ENCODE peak calls at places on chromosome X, in ten cellular contexts. K, J, U, R, E, Y, P, Z, C and G are unnamed samples. For H3K4me1, the result is how much of the 10 kb centered on the place peaks cover.

GRCh38 chrX:73268463-73268862 is 53.8 kb upstream of the NAP1L2 start:
- DNase-seq in K (no peak), J (no peak), U (no peak), R (no peak), E (no peak), Y (no peak), P (no peak), Z (no peak), C (no peak), G (no peak)

GRCh38 chrX:42098897-42099296 is 175.5 kb upstream of the CASK start:
- DNase-seq in K (no peak), J (no peak), U (no peak), R (no peak), E (no peak), Y (no peak), P (no peak), Z (no peak), C (no peak), G (peak)

GRCh38 chrX:118928126-118928525 is 46.3 kb upstream of the LONRF3 start:
- DNase-seq in K (no peak), J (no peak), U (no peak), R (no peak), E (no peak), Y (no peak), P (no peak), Z (peak), C (peak), G (no peak)

GRCh38 chrX:11704725-11705495 is 39.2 kb upstream of the ARHGAP6 start:
- DNase-seq in K (no peak), J (no peak), U (no peak), R (no peak), E (no peak), Y (no peak), P (no peak), Z (no peak), C (no peak), G (no peak)

GRCh38 chrX:109873983-109874382 is 128.9 kb upstream of the TMEM164 start:
- DNase-seq in K (no peak), J (no peak), U (no peak), R (peak), E (no peak), Y (no peak), P (no peak), Z (no peak), C (no peak), G (no peak)

GRCh38 chrX:49884290-49884862 is 5.1 kb downstream of the USP27X start:
- DNase-seq in K (peak), J (peak), U (peak), R (peak), E (peak), Y (no peak), P (peak), Z (peak), C (peak), G (peak)

GRCh38 chrX:1507511-1508463 is 29.2 kb downstream of the P2RY8 start:
- DNase-seq in K (peak), J (no peak), U (no peak), R (no peak), E (no peak), Y (no peak), P (no peak), Z (no peak), C (no peak), G (peak)

GRCh38 chrX:120457766-120458180 is 11.3 kb downstream of the LAMP2 start:
- DNase-seq in K (no peak), J (no peak), U (no peak), R (no peak), E (no peak), Y (no peak), P (no peak), Z (no peak), C (no peak), G (no peak)

GRCh38 chrX:148259990-148260389 is 240.4 kb upstream of the AFF2 start:
- DNase-seq in K (no peak), J (no peak), U (no peak), R (no peak), E (no peak), Y (no peak), P (no peak), Z (no peak), C (no peak), G (no peak)

GRCh38 chrX:104370089-104370488 is 115.4 kb upstream of the ESX1 start:
- DNase-seq in K (no peak), J (peak), U (peak), R (no peak), E (no peak), Y (peak), P (no peak), Z (no peak), C (no peak), G (no peak)

GRCh38 chrX:35040871-35041270 is 98.3 kb downstream of the FAM47B start:
- DNase-seq in K (no peak), J (no peak), U (no peak), R (no peak), E (no peak), Y (no peak), P (no peak), Z (no peak), C (no peak), G (no peak)

GRCh38 chrX:55488268-55488558 is 1.4 kb downstream of the USP51 start:
- DNase-seq in K (no peak), J (no peak), U (no peak), R (no peak), E (no peak), Y (no peak), P (no peak), Z (peak), C (no peak), G (no peak)

GRCh38 chrX:7145454-7145853 is 2.1 kb upstream of the STS start:
- DNase-seq in K (no peak), J (no peak), U (no peak), R (no peak), E (no peak), Y (no peak), P (no peak), Z (peak), C (no peak), G (no peak)

GRCh38 chrX:119646515-119646914 is 40.3 kb upstream of the NKRF start:
- DNase-seq in K (no peak), J (no peak), U (no peak), R (no peak), E (no peak), Y (no peak), P (no peak), Z (no peak), C (no peak), G (no peak)

GRCh38 chrX:153921511-153922285 is 4.4 kb downstream of the ARHGAP4 start:
- DNase-seq in K (no peak), J (no peak), U (no peak), R (no peak), E (peak), Y (no peak), P (peak), Z (no peak), C (no peak), G (no peak)

GRCh38 chrX:134244043-134244442 is 7.1 kb downstream of the CCDC160 start:
- DNase-seq in K (no peak), J (no peak), U (no peak), R (no peak), E (no peak), Y (no peak), P (no peak), Z (peak), C (no peak), G (no peak)

GRCh38 chrX:56026816-56027215 is 205.3 kb upstream of the KLF8 start:
- DNase-seq in K (no peak), J (no peak), U (no peak), R (no peak), E (no peak), Y (no peak), P (no peak), Z (no peak), C (no peak), G (no peak)

GRCh38 chrX:4671344-4671743 is 957.9 kb upstream of the PRKX start:
- DNase-seq in K (no peak), J (no peak), U (no peak), R (no peak), E (no peak), Y (no peak), P (no peak), Z (no peak), C (no peak), G (no peak)

GRCh38 chrX:44474410-44474809 is 68.2 kb downstream of the FUNDC1 start:
- DNase-seq in K (no peak), J (no peak), U (no peak), R (no peak), E (no peak), Y (peak), P (no peak), Z (no peak), C (no peak), G (no peak)

GRCh38 chrX:40780123-40780522 is 44.8 kb upstream of the MED14 start:
- DNase-seq in K (no peak), J (no peak), U (no peak), R (no peak), E (no peak), Y (no peak), P (no peak), Z (no peak), C (no peak), G (no peak)

GRCh38 chrX:56788229-56788628 is 59.2 kb downstream of the NBDY start:
- DNase-seq in K (peak), J (no peak), U (no peak), R (peak), E (no peak), Y (no peak), P (peak), Z (no peak), C (no peak), G (no peak)

GRCh38 chrX:29553542-29553941 is 661.8 kb upstream of the MAGEB2 start:
- DNase-seq in K (no peak), J (no peak), U (no peak), R (no peak), E (no peak), Y (no peak), P (no peak), Z (no peak), C (no peak), G (no peak)

GRCh38 chrX:45774961-45775360 is 574.3 kb upstream of the DIPK2B start:
- DNase-seq in K (no peak), J (no peak), U (no peak), R (no peak), E (peak), Y (no peak), P (peak), Z (peak), C (no peak), G (no peak)

GRCh38 chrX:12956704-12957541 is 18.0 kb upstream of the TMSB4X start:
- DNase-seq in K (peak), J (peak), U (peak), R (no peak), E (no peak), Y (no peak), P (no peak), Z (peak), C (no peak), G (no peak)
- H3K4me3 ChIP-seq in K (peak), J (no peak), U (no peak), R (no peak), E (no peak), Y (no peak), P (no peak), Z (no peak), C (no peak), G (no peak)

GRCh38 chrX:24023972-24024664 is 2.9 kb downstream of the KLHL15 start:
- DNase-seq in K (no peak), J (no peak), U (no peak), R (no peak), E (no peak), Y (no peak), P (no peak), Z (peak), C (no peak), G (no peak)

GRCh38 chrX:24025741-24026402 is 1.1 kb downstream of the KLHL15 start:
- DNase-seq in K (no peak), J (peak), U (no peak), R (no peak), E (no peak), Y (peak), P (no peak), Z (peak), C (peak), G (no peak)

GRCh38 chrX:24023538-24023937 is 3.4 kb downstream of the KLHL15 start:
- DNase-seq in K (no peak), J (no peak), U (no peak), R (no peak), E (no peak), Y (no peak), P (no peak), Z (no peak), C (no peak), G (no peak)

GRCh38 chrX:24026403-24026801 is 584 bp downstream of the KLHL15 start:
- DNase-seq in K (no peak), J (peak), U (peak), R (no peak), E (no peak), Y (no peak), P (no peak), Z (peak), C (no peak), G (no peak)

DNA sequence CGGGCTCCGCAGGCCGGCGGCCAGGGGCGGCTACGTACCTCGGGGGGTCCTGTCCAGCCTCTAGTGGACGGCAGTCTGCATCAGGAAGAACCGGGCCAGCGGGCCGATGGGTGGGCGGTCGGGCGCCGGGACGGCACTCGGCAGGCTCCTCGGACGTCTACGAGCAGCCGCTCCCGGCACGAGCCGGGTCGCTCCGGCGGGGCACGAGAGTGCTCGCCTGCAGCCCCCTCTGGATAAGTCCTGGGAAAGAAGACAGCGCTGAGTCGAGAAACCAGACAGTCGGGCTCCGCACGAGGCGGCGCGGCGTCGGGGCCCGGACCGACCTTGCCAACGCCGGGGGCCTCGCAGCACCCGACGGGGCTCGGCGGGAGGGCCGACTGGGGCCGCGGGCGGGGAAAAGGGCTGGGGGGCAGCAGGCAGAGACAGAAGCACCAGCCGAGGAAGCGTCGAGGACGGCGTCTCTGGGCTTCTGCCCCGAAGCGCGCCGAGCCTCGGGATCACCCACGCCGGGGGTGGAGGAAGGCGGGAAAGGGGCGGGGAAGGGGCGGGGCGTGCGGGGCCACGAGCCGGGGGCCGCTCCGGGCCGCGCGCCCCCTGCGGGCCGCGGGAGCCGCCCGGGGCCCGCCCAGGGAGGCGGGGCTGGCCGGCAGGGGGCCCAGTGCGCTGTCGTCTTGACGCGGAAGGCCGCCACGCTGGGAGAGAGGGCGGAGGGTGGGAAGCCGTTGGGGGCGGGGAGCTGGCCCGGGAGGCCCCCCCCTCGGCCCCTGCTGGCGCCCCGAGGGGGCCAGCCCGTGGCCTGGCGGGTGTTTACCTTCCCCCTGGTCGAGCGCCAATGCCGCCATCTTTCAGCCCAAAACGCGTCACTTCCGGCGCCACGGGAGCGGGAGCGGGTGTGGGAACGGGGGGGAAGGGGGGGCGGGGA is 1.9 kb downstream of the KLHL15 start:
- DNase-seq in K (peak), J (peak), U (peak), R (peak), E (peak), Y (peak), P (peak), Z (peak), C (peak), G (peak)
- TF ChIP-seq POLR2A in K (peak), J (peak), U (peak), R (no peak), E (peak), Y (peak), P (peak), Z (peak), C (peak), G (peak)

DNA sequence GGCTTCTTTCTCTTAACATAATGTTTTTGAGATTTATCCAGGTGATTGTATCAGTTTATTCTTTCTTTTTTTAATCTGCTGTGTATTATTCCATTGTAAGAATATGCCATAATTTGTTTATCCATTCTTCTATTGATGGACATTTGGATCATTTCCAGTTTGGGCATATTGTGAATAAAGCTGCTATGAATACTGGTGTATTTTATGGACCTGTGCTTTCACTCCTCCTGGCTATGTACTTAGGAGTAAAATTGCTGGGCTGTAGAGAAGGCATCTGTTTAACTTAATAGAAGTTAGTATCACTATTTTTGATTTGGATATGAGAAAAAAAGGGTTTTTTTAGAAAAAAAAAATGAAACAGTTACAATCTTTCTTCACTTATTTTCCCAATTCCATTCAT is 50.0 kb upstream of the FAM9C start:
- DNase-seq in K (no peak), J (no peak), U (no peak), R (no peak), E (no peak), Y (no peak), P (no peak), Z (peak), C (no peak), G (no peak)
- H3K4me1 ChIP-seq in K (under half), J (under half), U (under half), R (under half), E (under half), Y (under half), P (under half), Z (under half), C (under half), G (under half)

GRCh38 chrX:107324493-107325310 is 118.3 kb downstream of the DNAAF6 start:
- DNase-seq in K (no peak), J (peak), U (peak), R (no peak), E (peak), Y (no peak), P (peak), Z (peak), C (peak), G (peak)
- H3K4me3 ChIP-seq in K (no peak), J (no peak), U (no peak), R (no peak), E (no peak), Y (no peak), P (no peak), Z (no peak), C (no peak), G (no peak)

GRCh38 chrX:20217906-20218305 is 48.8 kb downstream of the RPS6KA3 start:
- DNase-seq in K (no peak), J (no peak), U (no peak), R (no peak), E (no peak), Y (no peak), P (no peak), Z (peak), C (no peak), G (no peak)

GRCh38 chrX:20221902-20222301 is 44.8 kb downstream of the RPS6KA3 start:
- DNase-seq in K (no peak), J (peak), U (peak), R (no peak), E (no peak), Y (no peak), P (no peak), Z (no peak), C (no peak), G (no peak)

GRCh38 chrX:20217279-20217678 is 49.4 kb downstream of the RPS6KA3 start:
- DNase-seq in K (no peak), J (peak), U (no peak), R (no peak), E (no peak), Y (no peak), P (no peak), Z (peak), C (no peak), G (no peak)

GRCh38 chrX:20215565-20215964 is 51.1 kb downstream of the RPS6KA3 start:
- DNase-seq in K (no peak), J (no peak), U (no peak), R (no peak), E (no peak), Y (no peak), P (no peak), Z (no peak), C (no peak), G (no peak)

DNA sequence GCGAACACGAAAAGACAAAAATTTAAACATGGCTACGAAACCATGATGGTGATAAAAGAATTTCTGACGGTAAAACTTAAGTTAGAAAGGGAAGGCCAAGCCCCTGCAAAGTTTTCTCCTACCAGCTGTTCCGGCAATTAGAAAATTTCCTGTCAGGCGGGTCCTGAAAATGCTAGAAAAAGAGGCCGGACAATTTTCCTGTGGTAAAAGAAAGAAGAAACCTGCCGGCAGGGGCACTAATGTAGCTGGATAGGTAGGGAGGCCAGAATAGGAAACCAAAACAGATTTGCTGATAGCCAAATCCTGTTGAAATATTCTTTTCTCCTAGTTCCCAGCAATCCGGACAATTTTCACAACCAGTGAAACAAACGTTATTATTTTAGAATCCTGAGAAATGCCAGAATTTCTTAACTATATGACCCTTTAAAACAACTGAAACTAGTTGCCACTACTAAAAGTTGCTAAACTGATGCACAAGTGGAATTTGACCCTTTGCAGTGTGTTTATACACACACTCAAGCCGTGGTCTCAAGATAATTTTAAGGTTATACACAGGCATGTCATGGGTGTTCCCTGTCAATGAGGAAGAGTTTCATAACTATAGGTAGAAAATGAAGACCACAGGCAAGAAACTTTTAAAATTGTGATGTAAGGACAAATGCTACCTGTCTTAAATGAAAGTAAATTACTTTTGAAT is 47.8 kb downstream of the RPS6KA3 start:
- DNase-seq in K (no peak), J (peak), U (peak), R (no peak), E (no peak), Y (no peak), P (peak), Z (peak), C (no peak), G (no peak)
- TF ChIP-seq POLR2A in K (no peak), J (no peak), U (no peak), R (no peak), E (no peak), Y (no peak), P (peak), Z (no peak), C (no peak), G (no peak)

GRCh38 chrX:130103605-130104004 is 6.7 kb downstream of the ELF4 start:
- DNase-seq in K (no peak), J (no peak), U (no peak), R (no peak), E (no peak), Y (no peak), P (no peak), Z (no peak), C (no peak), G (no peak)

GRCh38 chrX:130095249-130095648 is 15.0 kb downstream of the ELF4 start:
- DNase-seq in K (no peak), J (no peak), U (no peak), R (no peak), E (peak), Y (no peak), P (no peak), Z (no peak), C (no peak), G (no peak)

GRCh38 chrX:130097507-130098201 is 12.6 kb downstream of the ELF4 start:
- DNase-seq in K (no peak), J (no peak), U (peak), R (peak), E (no peak), Y (no peak), P (no peak), Z (peak), C (peak), G (peak)

GRCh38 chrX:130098202-130098552 is 12.1 kb downstream of the ELF4 start:
- DNase-seq in K (no peak), J (no peak), U (no peak), R (no peak), E (no peak), Y (no peak), P (no peak), Z (no peak), C (no peak), G (no peak)

GRCh38 chrX:130100180-130100579 is 10.1 kb downstream of the ELF4 start:
- DNase-seq in K (no peak), J (no peak), U (peak), R (no peak), E (no peak), Y (no peak), P (peak), Z (no peak), C (peak), G (no peak)
- H3K4me1 ChIP-seq in K (under half), J (under half), U (under half), R (under half), E (under half), Y (under half), P (under half), Z (under half), C (under half), G (under half)